ENCODE peak calls at places on chromosomes 13 and 19, in four cellular contexts. B, O, H and G are unnamed samples.

GRCh38 chr19:2552859-2553258 is 76.9 kb downstream of the GADD45B start:
- DNase-seq in H (no peak), B (no peak), O (no peak), G (no peak)

GRCh38 chr13:96661612-96662011 is 332.7 kb downstream of the OXGR1 start:
- DNase-seq in H (no peak), B (no peak), O (no peak), G (no peak)

GRCh38 chr19:1221141-1221903 is 15.7 kb downstream of the STK11 start:
- DNase-seq in H (no peak), B (peak; percentile 90), O (peak; percentile 61), G (peak; percentile 87)

GRCh38 chr13:49292742-49293498 is 45.2 kb downstream of the CDADC1 start:
- DNase-seq in H (no peak), O (no peak), B (peak; percentile 56), G (no peak)

GRCh38 chr19:40567040-40567749 is 9.5 kb upstream of the SHKBP1 start:
- DNase-seq in B (no peak), O (peak; percentile 48), H (no peak), G (no peak)

GRCh38 chr13:89969996-89970709 is 1377.3 kb upstream of the MIR17HG start:
- DNase-seq in O (no peak), H (no peak), B (no peak), G (no peak)

GRCh38 chr13:30346159-30346788 is 38.9 kb upstream of the KATNAL1 start:
- DNase-seq in H (peak; percentile 44), O (no peak), B (no peak), G (no peak)

GRCh38 chr19:42114412-42114811 is 17.8 kb downstream of the POU2F2 start:
- DNase-seq in B (no peak), O (no peak), H (no peak), G (no peak)

GRCh38 chr19:4506449-4507149 is 11.7 kb downstream of the PLIN4 start:
- DNase-seq in B (no peak), O (no peak), H (no peak), G (no peak)

GRCh38 chr13:27654816-27655215 is 33.1 kb downstream of the POLR1D start:
- DNase-seq in B (no peak), O (no peak), H (no peak), G (no peak)

GRCh38 chr19:5345895-5346386 is 5.3 kb upstream of the PTPRS start:
- DNase-seq in B (no peak), O (no peak), H (no peak), G (no peak)

GRCh38 chr19:12769689-12770088 is 5.7 kb downstream of the HOOK2 start:
- DNase-seq in O (no peak), B (no peak), H (no peak), G (peak; percentile 54)

GRCh38 chr13:92097337-92097903 is 699.0 kb downstream of the GPC5 start:
- DNase-seq in H (no peak), B (no peak), O (no peak), G (no peak)

GRCh38 chr19:41776700-41777099 is 19.7 kb upstream of the CEACAM3 start:
- DNase-seq in O (no peak), B (no peak), H (peak; percentile 58), G (no peak)

GRCh38 chr13:111049791-111050538 is 65.1 kb upstream of the ARHGEF7 start:
- DNase-seq in O (no peak), H (no peak), B (peak; percentile 49), G (no peak)

GRCh38 chr13:26941345-26942174 is 181.0 kb upstream of the GPR12 start:
- DNase-seq in O (no peak), B (no peak), H (no peak), G (no peak)

GRCh38 chr13:48976677-48977625 is 1.2 kb downstream of the FNDC3A start:
- DNase-seq in O (peak; percentile 3), H (no peak), B (no peak), G (peak; percentile 44)

GRCh38 chr13:40206241-40207109 is 460.0 kb downstream of the FOXO1 start:
- DNase-seq in B (no peak), H (no peak), O (no peak), G (no peak)

GRCh38 chr13:26457212-26457611 is 100.3 kb upstream of the WASF3 start:
- DNase-seq in O (peak; percentile 5), B (no peak), H (no peak), G (no peak)

GRCh38 chr13:113499936-113500335 is 9.4 kb upstream of the DCUN1D2 start:
- DNase-seq in H (no peak), B (no peak), O (no peak), G (no peak)

GRCh38 chr13:25118371-25118770 is 22.4 kb downstream of the PABPC3 start:
- DNase-seq in B (no peak), H (no peak), O (no peak), G (no peak)

GRCh38 chr13:113649212-113649611 is 8.8 kb downstream of the ATP4B start:
- DNase-seq in B (no peak), O (no peak), H (no peak), G (no peak)

GRCh38 chr19:48683349-48683748 is 10.5 kb upstream of the NTN5 start:
- DNase-seq in O (no peak), H (no peak), B (peak; percentile 62), G (peak; percentile 20)

GRCh38 chr13:96053003-96053703 is at the start of gene UGGT2:
- DNase-seq in B (peak; percentile 96), O (peak; percentile 92), H (peak; percentile 88), G (peak; percentile 90)

GRCh38 chr19:16136185-16137067 is 7.1 kb upstream of the HSH2D start:
- DNase-seq in B (no peak), H (no peak), O (no peak), G (no peak)

GRCh38 chr19:498977-499623 is 2.8 kb downstream of the MADCAM1 start:
- DNase-seq in O (no peak), H (no peak), B (no peak), G (no peak)

GRCh38 chr13:40433577-40433976 is 232.9 kb downstream of the FOXO1 start:
- DNase-seq in O (no peak), B (no peak), H (no peak), G (no peak)

GRCh38 chr13:91459485-91459884 is 61.1 kb downstream of the GPC5 start:
- DNase-seq in B (no peak), H (no peak), O (no peak), G (no peak)

GRCh38 chr19:48372904-48373303 is 8.7 kb downstream of the SYNGR4 start:
- DNase-seq in H (no peak), B (no peak), O (peak; percentile 68), G (no peak)

GRCh38 chr13:41565221-41565620 is 107.9 kb downstream of the RGCC start:
- DNase-seq in H (no peak), O (no peak), B (no peak), G (no peak)

GRCh38 chr13:48431431-48431830 is 18.5 kb upstream of the LPAR6 start:
- DNase-seq in O (no peak), H (no peak), B (no peak), G (no peak)

GRCh38 chr13:50928088-50928487 is 18.5 kb downstream of the RNASEH2B start:
- DNase-seq in O (no peak), H (no peak), B (no peak), G (no peak)

GRCh38 chr13:53240316-53240715 is 211.7 kb downstream of the OLFM4 start:
- DNase-seq in B (no peak), O (no peak), H (no peak), G (no peak)

GRCh38 chr19:23957660-23958281 is 43.1 kb downstream of the ZNF726 start:
- DNase-seq in B (no peak), O (peak; percentile 11), H (no peak), G (no peak)

GRCh38 chr19:6402834-6403608 is 10.1 kb upstream of the GTF2F1 start:
- DNase-seq in H (no peak), B (peak; percentile 42), O (no peak), G (no peak)

GRCh38 chr13:93529961-93530360 is 303.4 kb downstream of the GPC6 start:
- DNase-seq in H (no peak), O (no peak), B (no peak), G (no peak)

GRCh38 chr19:3466630-3467029 is 13.7 kb downstream of the SMIM24 start:
- DNase-seq in H (peak; percentile 88), B (no peak), O (no peak), G (no peak)